ENCODE peak calls at places on chromosomes 4 and X, in seven cellular contexts. N is adrenal gland, D is coronary artery, I is OCI-LY7, B is AG04449, P is tibial artery, Z is hepatocyte. Q is an unnamed sample.

GRCh38 chrX:150548251-150548650 is 20.2 kb upstream of the MTM1 start:
- DNase-seq in N (no peak), D (no peak), I (no peak), B (no peak), P (no peak), Z (no peak), Q (no peak)

GRCh38 chr4:39255916-39256315 is 73.6 kb downstream of the WDR19 start:
- DNase-seq in N (no peak), D (no peak), I (no peak), B (no peak), P (no peak), Z (no peak), Q (no peak)

GRCh38 chr4:40350627-40351227 is 15.6 kb downstream of the CHRNA9 start:
- DNase-seq in N (no peak), D (no peak), I (peak), B (no peak), P (no peak), Z (no peak), Q (no peak)

GRCh38 chrX:12975999-12976558 is 1.2 kb downstream of the TMSB4X start:
- DNase-seq in N (peak), D (no peak), I (peak), B (no peak), P (peak), Z (peak), Q (no peak)

GRCh38 chr4:132642196-132642817 is 506.8 kb upstream of the PCDH10 start:
- DNase-seq in N (peak), D (no peak), I (peak), B (no peak), P (no peak), Z (peak), Q (peak)

GRCh38 chrX:77561372-77561771 is 114.2 kb downstream of the FGF16 start:
- DNase-seq in N (no peak), D (no peak), I (no peak), B (no peak), P (no peak), Z (no peak), Q (no peak)

GRCh38 chr4:75633846-75634245 is 3.5 kb upstream of the CDKL2 start:
- DNase-seq in N (no peak), D (no peak), I (no peak), B (no peak), P (no peak), Z (no peak), Q (no peak)

GRCh38 chrX:19709812-19710518 is 177.4 kb downstream of the SH3KBP1 start:
- DNase-seq in N (peak), D (no peak), I (no peak), B (peak), P (no peak), Z (no peak), Q (no peak)

GRCh38 chrX:97284531-97284930 is 400.8 kb downstream of the RPA4 start:
- DNase-seq in N (no peak), D (no peak), I (no peak), B (no peak), P (no peak), Z (no peak), Q (no peak)

GRCh38 chrX:145751943-145752342 is 65.7 kb upstream of the SLITRK2 start:
- DNase-seq in N (peak), D (no peak), I (no peak), B (no peak), P (no peak), Z (no peak), Q (no peak)

GRCh38 chrX:63754141-63754859 is 30.7 kb downstream of the ARHGEF9 start:
- DNase-seq in N (peak), D (no peak), I (peak), B (no peak), P (no peak), Z (peak), Q (no peak)

GRCh38 chrX:10160221-10160620 is 3.4 kb downstream of the CLCN4 start:
- DNase-seq in N (no peak), D (no peak), I (no peak), B (no peak), P (no peak), Z (no peak), Q (no peak)

GRCh38 chr4:8009710-8010534 is 70.3 kb upstream of the AFAP1 start:
- DNase-seq in N (no peak), D (no peak), I (no peak), B (no peak), P (no peak), Z (no peak), Q (no peak)

GRCh38 chrX:154013614-154014360 is 5.9 kb downstream of the IRAK1 start:
- DNase-seq in N (no peak), D (no peak), I (peak), B (no peak), P (no peak), Z (peak), Q (no peak)

GRCh38 chr4:27132497-27132896 is 271.9 kb downstream of the STIM2 start:
- DNase-seq in N (no peak), D (no peak), I (no peak), B (no peak), P (no peak), Z (no peak), Q (peak)

GRCh38 chrX:57282568-57282967 is 3.9 kb upstream of the FAAH2 start:
- DNase-seq in N (no peak), D (no peak), I (peak), B (no peak), P (no peak), Z (no peak), Q (no peak)

GRCh38 chr4:67393699-67394281 is 151.5 kb downstream of the CENPC start:
- DNase-seq in N (peak), D (no peak), I (peak), B (peak), P (no peak), Z (peak), Q (peak)

GRCh38 chr4:185396724-185397402 is at the start of gene ANKRD37:
- DNase-seq in N (peak), D (peak), I (no peak), B (no peak), P (no peak), Z (peak), Q (peak)

GRCh38 chr4:13865871-13866669 is 238.5 kb upstream of the BOD1L1 start:
- DNase-seq in N (no peak), D (no peak), I (no peak), B (no peak), P (no peak), Z (no peak), Q (no peak)

GRCh38 chr4:34183916-34184315 is 2060.4 kb downstream of the ARAP2 start:
- DNase-seq in N (no peak), D (no peak), I (no peak), B (no peak), P (no peak), Z (no peak), Q (no peak)

GRCh38 chr4:150136481-150136880 is 58.2 kb downstream of the DCLK2 start:
- DNase-seq in N (no peak), D (no peak), I (no peak), B (no peak), P (no peak), Z (no peak), Q (no peak)

GRCh38 chr4:2141022-2141761 is 82.1 kb downstream of the NAT8L start:
- DNase-seq in N (no peak), D (no peak), I (no peak), B (no peak), P (no peak), Z (no peak), Q (no peak)

GRCh38 chrX:81304545-81304944 is 102.6 kb downstream of the SH3BGRL start:
- DNase-seq in N (no peak), D (no peak), I (no peak), B (no peak), P (no peak), Z (no peak), Q (no peak)

GRCh38 chrX:34426334-34426733 is 230.8 kb downstream of the TMEM47 start:
- DNase-seq in N (no peak), D (no peak), I (no peak), B (no peak), P (no peak), Z (no peak), Q (no peak)

GRCh38 chr4:108004646-108005045 is 15.0 kb downstream of the HADH start:
- DNase-seq in N (no peak), D (no peak), I (no peak), B (no peak), P (no peak), Z (no peak), Q (no peak)

GRCh38 chr4:23930750-23931488 is 41.1 kb upstream of the PPARGC1A start:
- DNase-seq in N (peak), D (peak), I (no peak), B (no peak), P (peak), Z (peak), Q (peak)

GRCh38 chr4:47213971-47214370 is 182.6 kb downstream of the GABRB1 start:
- DNase-seq in N (no peak), D (no peak), I (no peak), B (peak), P (no peak), Z (peak), Q (no peak)

GRCh38 chr4:3291969-3292570 is 751 bp upstream of the RGS12 start:
- DNase-seq in N (peak), D (peak), I (peak), B (no peak), P (peak), Z (peak), Q (no peak)

GRCh38 chr4:3292571-3293409 is at the start of gene RGS12:
- DNase-seq in N (peak), D (peak), I (peak), B (peak), P (peak), Z (peak), Q (peak)

GRCh38 chr4:3291411-3291968 is 1.3 kb upstream of the RGS12 start:
- DNase-seq in N (peak), D (no peak), I (no peak), B (no peak), P (peak), Z (peak), Q (peak)

GRCh38 chr4:3290476-3290875 is 2.3 kb upstream of the RGS12 start:
- DNase-seq in N (no peak), D (peak), I (no peak), B (no peak), P (peak), Z (no peak), Q (no peak)

GRCh38 chr4:3290889-3291321 is 1.9 kb upstream of the RGS12 start:
- DNase-seq in N (no peak), D (peak), I (no peak), B (no peak), P (peak), Z (no peak), Q (no peak)
- H3K4me3 ChIP-seq in N (no peak), D (no peak), I (no peak), B (no peak), P (no peak), Z (no peak), Q (peak)

GRCh38 chr4:152676052-152676854 is 3.5 kb downstream of the TMEM154 start:
- DNase-seq in N (no peak), D (no peak), I (peak), B (no peak), P (no peak), Z (no peak), Q (no peak)
- TF ChIP-seq CTCF in N (no peak), D (no peak), I (no peak), B (no peak), P (no peak), Z (no peak), Q (no peak)

GRCh38 chr4:41776466-41776865 is 27.9 kb upstream of the PHOX2B start:
- DNase-seq in N (no peak), D (no peak), I (no peak), B (no peak), P (no peak), Z (no peak), Q (no peak)
- H3K4me3 ChIP-seq in N (no peak), D (no peak), I (no peak), B (no peak), P (no peak), Z (no peak), Q (no peak)

GRCh38 chr4:127048371-127049085 is 584.2 kb upstream of the INTU start:
- DNase-seq in N (no peak), D (no peak), I (no peak), B (no peak), P (no peak), Z (no peak), Q (no peak)

GRCh38 chr4:127045872-127046271 is 586.9 kb upstream of the INTU start:
- DNase-seq in N (no peak), D (no peak), I (no peak), B (no peak), P (no peak), Z (no peak), Q (no peak)

GRCh38 chr4:127049506-127049905 is 583.3 kb upstream of the INTU start:
- DNase-seq in N (no peak), D (no peak), I (no peak), B (no peak), P (no peak), Z (no peak), Q (no peak)

DNA sequence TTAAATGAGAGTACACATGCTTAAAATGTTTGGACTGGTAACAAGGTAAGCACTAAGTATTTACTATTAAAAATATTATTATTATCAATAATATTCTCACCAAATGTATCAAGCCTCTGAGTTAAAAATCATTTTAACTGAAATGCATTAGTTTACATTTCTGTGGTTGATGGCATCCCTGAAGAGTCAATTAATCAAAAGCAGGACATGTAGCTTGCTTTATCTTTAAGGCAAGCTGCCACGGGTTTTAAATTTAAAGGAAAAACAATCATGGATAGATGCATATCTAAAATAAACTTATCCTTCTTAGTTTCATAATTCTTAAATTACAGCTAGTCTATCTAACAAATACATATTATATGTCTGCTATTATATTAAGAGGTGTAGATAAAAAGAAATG is 584.8 kb upstream of the INTU start:
- DNase-seq in N (no peak), D (no peak), I (no peak), B (no peak), P (no peak), Z (no peak), Q (peak)
- TF ChIP-seq CTCF in N (no peak), D (no peak), I (no peak), B (no peak), P (no peak), Z (no peak), Q (no peak)

GRCh38 chr4:83013931-83014330 is 3.3 kb upstream of the LIN54 start:
- DNase-seq in N (no peak), D (no peak), I (peak), B (no peak), P (no peak), Z (no peak), Q (no peak)
- H3K4me3 ChIP-seq in N (no peak), D (peak), I (peak), B (no peak), P (peak), Z (peak), Q (peak)

DNA sequence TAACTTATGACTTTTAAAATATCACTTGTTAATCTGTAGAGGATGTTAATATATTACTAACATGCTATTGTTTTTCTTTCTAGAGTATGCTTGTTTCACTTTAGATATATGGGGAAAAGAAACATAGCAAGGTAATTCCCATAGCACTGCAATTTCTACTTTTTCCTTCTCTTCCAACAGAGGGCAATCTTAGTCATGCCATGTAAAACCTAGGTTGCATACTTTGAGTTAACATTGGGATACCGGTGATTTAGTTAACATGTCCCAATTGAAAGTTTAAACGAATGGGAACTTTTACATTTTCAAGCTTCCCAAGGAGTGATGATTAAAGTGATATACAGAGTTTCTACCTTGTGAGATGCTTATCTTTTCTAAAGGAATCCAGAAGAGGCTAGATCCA is 89.4 kb upstream of the IL13RA1 start:
- DNase-seq in N (no peak), D (no peak), I (no peak), B (no peak), P (no peak), Z (no peak), Q (no peak)
- TF ChIP-seq CTCF in N (no peak), D (no peak), I (no peak), B (no peak), P (no peak), Z (peak), Q (peak)

DNA sequence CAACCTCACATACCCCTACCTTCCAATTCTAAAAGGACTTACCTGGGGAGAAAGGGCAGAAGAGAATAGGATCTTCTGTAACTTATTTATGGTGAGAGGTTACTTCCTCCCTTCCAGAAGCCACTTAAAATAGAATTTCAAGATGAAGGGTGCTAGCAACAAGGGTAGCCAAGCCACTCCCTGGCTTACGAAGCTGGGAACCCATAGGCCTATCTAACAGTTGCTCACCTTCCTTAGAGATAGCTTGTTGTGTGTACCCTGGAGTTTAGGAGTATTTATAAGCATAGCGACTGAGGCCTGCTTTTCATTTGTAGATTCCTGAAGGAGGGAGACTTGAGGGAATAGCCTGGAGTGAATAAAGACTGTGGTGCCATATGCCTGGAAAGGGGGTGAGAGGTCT is 28.9 kb downstream of the XK start:
- DNase-seq in N (no peak), D (no peak), I (no peak), B (no peak), P (no peak), Z (no peak), Q (no peak)
- H3K4me3 ChIP-seq in N (no peak), D (no peak), I (no peak), B (no peak), P (no peak), Z (no peak), Q (no peak)

DNA sequence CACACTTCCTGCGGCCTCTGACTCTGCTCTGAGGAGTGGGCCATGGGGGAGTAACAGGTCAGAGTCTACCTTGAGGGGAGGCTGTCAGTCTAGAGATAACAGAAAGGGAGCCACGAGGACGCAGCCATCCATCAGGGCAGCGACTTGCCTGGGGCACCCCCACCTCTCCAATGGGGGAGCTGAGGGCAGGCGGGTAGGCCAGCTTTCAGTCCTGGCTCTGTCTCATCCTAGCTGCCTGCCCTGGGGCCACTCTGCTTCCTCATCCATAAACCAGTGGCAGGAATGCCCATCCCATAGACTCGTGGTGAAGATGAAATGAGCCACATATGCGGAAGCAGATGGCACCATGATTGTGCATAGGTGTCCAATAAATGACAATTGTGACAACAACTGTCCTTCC is 13.2 kb downstream of the MAGED2 start:
- DNase-seq in N (no peak), D (peak), I (no peak), B (no peak), P (no peak), Z (no peak), Q (no peak)
- TF ChIP-seq CTCF in N (no peak), D (no peak), I (no peak), B (no peak), P (no peak), Z (no peak), Q (no peak)

GRCh38 chrX:3820170-3820569 is 106.7 kb upstream of the PRKX start:
- DNase-seq in N (no peak), D (no peak), I (no peak), B (peak), P (no peak), Z (peak), Q (no peak)

GRCh38 chrX:3811331-3812311 is 98.2 kb upstream of the PRKX start:
- DNase-seq in N (no peak), D (no peak), I (peak), B (no peak), P (no peak), Z (peak), Q (no peak)

GRCh38 chrX:3815896-3816664 is 102.6 kb upstream of the PRKX start:
- DNase-seq in N (peak), D (peak), I (peak), B (no peak), P (peak), Z (peak), Q (no peak)
- H3K4me3 ChIP-seq in N (no peak), D (peak), I (peak), B (peak), P (peak), Z (peak), Q (peak)

DNA sequence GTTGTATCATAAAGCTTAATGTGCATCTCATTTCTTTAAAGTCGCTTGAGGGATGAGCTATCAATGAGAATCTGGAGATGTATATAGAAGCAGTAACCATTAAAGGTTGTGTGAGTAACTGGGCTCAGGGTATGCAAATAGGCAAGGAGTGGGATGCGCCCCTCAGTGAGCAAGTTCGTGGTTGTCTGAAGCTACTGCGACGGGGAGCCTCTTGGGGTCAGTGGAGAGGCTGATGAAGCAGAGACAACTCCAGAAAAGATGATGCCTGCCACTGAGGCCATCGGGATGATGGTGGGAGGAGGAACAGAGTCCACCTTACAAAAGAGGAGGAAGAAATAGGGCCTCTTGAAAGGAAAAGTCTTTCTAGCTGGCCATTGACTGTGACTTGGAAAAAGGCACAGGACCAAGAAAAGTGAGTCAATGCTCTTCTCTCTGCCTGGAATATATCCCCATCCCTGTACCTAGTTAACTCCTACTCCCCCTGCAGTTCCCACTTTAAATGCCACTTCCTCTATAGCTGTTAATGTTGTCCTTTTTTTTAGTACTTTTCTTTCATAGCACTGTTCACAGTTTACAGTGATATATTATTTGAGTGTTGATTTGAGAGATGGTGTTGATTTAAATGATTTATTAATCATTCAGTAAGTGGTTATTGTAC is 51.4 kb upstream of the LSM6 start:
- DNase-seq in N (no peak), D (no peak), I (no peak), B (no peak), P (no peak), Z (no peak), Q (no peak)
- TF ChIP-seq CTCF in N (no peak), D (no peak), I (peak), B (no peak), P (no peak), Z (no peak), Q (no peak)

Q was measured in LNCaP clone FGC.